ENCODE peak calls at places on chromosomes 16 and 17, in five cellular contexts. One of them, this sample, is unnamed.

GRCh38 chr17:34981538-34982241 is 1.4 kb downstream of the LIG3 start:
- DNase-seq in osteoblast: peak; percentile 64
- DNase-seq in right atrium auricular region: no peak
- DNase-seq in thoracic aorta: no peak
- DNase-seq in GM23338: no peak
- DNase-seq in this sample: no peak

GRCh38 chr16:86431540-86431939 is 78.8 kb upstream of the FOXF1 start:
- DNase-seq in right atrium auricular region: no peak
- DNase-seq in osteoblast: no peak
- DNase-seq in GM23338: peak; percentile 15
- DNase-seq in thoracic aorta: no peak
- DNase-seq in this sample: no peak

GRCh38 chr17:64938925-64939474 is 19.7 kb upstream of the LRRC37A3 start:
- DNase-seq in right atrium auricular region: no peak
- DNase-seq in osteoblast: peak; percentile 82
- DNase-seq in GM23338: peak; percentile 76
- DNase-seq in thoracic aorta: no peak
- DNase-seq in this sample: peak; percentile 17

GRCh38 chr17:45282683-45283644 is 21.1 kb upstream of the SPATA32 start:
- DNase-seq in thoracic aorta: no peak
- DNase-seq in GM23338: no peak
- DNase-seq in osteoblast: peak; percentile 89
- DNase-seq in right atrium auricular region: peak; percentile 76
- DNase-seq in this sample: no peak

GRCh38 chr17:42067371-42068180 is 17.2 kb upstream of the C17orf113 start:
- DNase-seq in osteoblast: peak; percentile 95
- DNase-seq in GM23338: peak; percentile 87
- DNase-seq in right atrium auricular region: peak; percentile 66
- DNase-seq in thoracic aorta: no peak
- DNase-seq in this sample: peak; percentile 62

GRCh38 chr17:39016193-39017153 is 49.3 kb upstream of the FBXO47 start:
- DNase-seq in thoracic aorta: no peak
- DNase-seq in osteoblast: no peak
- DNase-seq in GM23338: no peak
- DNase-seq in right atrium auricular region: no peak
- DNase-seq in this sample: peak; percentile 68

GRCh38 chr16:4477966-4478365 is 1.8 kb downstream of the HMOX2 start:
- DNase-seq in right atrium auricular region: no peak
- DNase-seq in thoracic aorta: no peak
- DNase-seq in osteoblast: peak; percentile 93
- DNase-seq in GM23338: peak; percentile 64
- DNase-seq in this sample: no peak

GRCh38 chr17:4953461-4953961 is 2.6 kb downstream of the ENO3 start:
- DNase-seq in thoracic aorta: no peak
- DNase-seq in GM23338: no peak
- DNase-seq in osteoblast: peak; percentile 99
- DNase-seq in right atrium auricular region: no peak
- DNase-seq in this sample: no peak

GRCh38 chr16:75029854-75030253 is 31.0 kb downstream of the ZNRF1 start:
- DNase-seq in thoracic aorta: no peak
- DNase-seq in right atrium auricular region: no peak
- DNase-seq in osteoblast: no peak
- DNase-seq in GM23338: no peak
- DNase-seq in this sample: no peak

GRCh38 chr17:47684535-47685193 is 9.3 kb upstream of the TBKBP1 start:
- DNase-seq in GM23338: no peak
- DNase-seq in right atrium auricular region: no peak
- DNase-seq in osteoblast: no peak
- DNase-seq in thoracic aorta: no peak
- DNase-seq in this sample: no peak

GRCh38 chr17:58318065-58318481 is 10.5 kb downstream of the TSPOAP1 start:
- DNase-seq in right atrium auricular region: no peak
- DNase-seq in thoracic aorta: no peak
- DNase-seq in GM23338: no peak
- DNase-seq in osteoblast: peak; percentile 74
- DNase-seq in this sample: no peak

GRCh38 chr16:89623511-89624232 is 10.2 kb downstream of the DPEP1 start:
- DNase-seq in thoracic aorta: no peak
- DNase-seq in GM23338: no peak
- DNase-seq in osteoblast: peak; percentile 92
- DNase-seq in right atrium auricular region: no peak
- DNase-seq in this sample: no peak

GRCh38 chr16:15502041-15502725 is 67.8 kb downstream of the BMERB1 start:
- DNase-seq in thoracic aorta: no peak
- DNase-seq in osteoblast: peak; percentile 96
- DNase-seq in right atrium auricular region: no peak
- DNase-seq in GM23338: peak; percentile 26
- DNase-seq in this sample: no peak

GRCh38 chr17:50272711-50273653 is 1.3 kb upstream of the TMEM92 start:
- DNase-seq in GM23338: peak; percentile 83
- DNase-seq in thoracic aorta: no peak
- DNase-seq in osteoblast: peak; percentile 95
- DNase-seq in right atrium auricular region: no peak
- DNase-seq in this sample: peak; percentile 60

GRCh38 chr16:21083729-21084268 is 66.8 kb downstream of the DNAH3 start:
- DNase-seq in thoracic aorta: peak; percentile 7
- DNase-seq in GM23338: peak; percentile 93
- DNase-seq in right atrium auricular region: peak; percentile 63
- DNase-seq in osteoblast: peak; percentile 84
- DNase-seq in this sample: peak; percentile 50

GRCh38 chr17:40664582-40665333 is at the start of gene KRT222:
- DNase-seq in GM23338: peak; percentile 47
- DNase-seq in right atrium auricular region: no peak
- DNase-seq in thoracic aorta: no peak
- DNase-seq in osteoblast: no peak
- DNase-seq in this sample: no peak

GRCh38 chr16:1775846-1776671 is 3.1 kb upstream of the MRPS34 start:
- DNase-seq in osteoblast: peak; percentile 85
- DNase-seq in right atrium auricular region: no peak
- DNase-seq in GM23338: no peak
- DNase-seq in thoracic aorta: no peak
- DNase-seq in this sample: no peak

GRCh38 chr17:52149626-52150025 is 8.9 kb downstream of the CA10 start:
- DNase-seq in GM23338: no peak
- DNase-seq in thoracic aorta: no peak
- DNase-seq in osteoblast: no peak
- DNase-seq in right atrium auricular region: no peak
- DNase-seq in this sample: no peak

GRCh38 chr17:13593021-13593751 is 8.5 kb downstream of the HS3ST3A1 start:
- DNase-seq in right atrium auricular region: no peak
- DNase-seq in thoracic aorta: no peak
- DNase-seq in GM23338: no peak
- DNase-seq in osteoblast: no peak
- DNase-seq in this sample: no peak

GRCh38 chr17:21360048-21360447 is 16.1 kb upstream of the KCNJ12 start:
- DNase-seq in thoracic aorta: no peak
- DNase-seq in osteoblast: no peak
- DNase-seq in GM23338: peak; percentile 45
- DNase-seq in right atrium auricular region: no peak
- DNase-seq in this sample: no peak

GRCh38 chr16:2022723-2023097 is 3.1 kb downstream of the NPW start:
- DNase-seq in thoracic aorta: no peak
- DNase-seq in right atrium auricular region: no peak
- DNase-seq in osteoblast: peak; percentile 98
- DNase-seq in GM23338: peak; percentile 82
- DNase-seq in this sample: no peak

DNA sequence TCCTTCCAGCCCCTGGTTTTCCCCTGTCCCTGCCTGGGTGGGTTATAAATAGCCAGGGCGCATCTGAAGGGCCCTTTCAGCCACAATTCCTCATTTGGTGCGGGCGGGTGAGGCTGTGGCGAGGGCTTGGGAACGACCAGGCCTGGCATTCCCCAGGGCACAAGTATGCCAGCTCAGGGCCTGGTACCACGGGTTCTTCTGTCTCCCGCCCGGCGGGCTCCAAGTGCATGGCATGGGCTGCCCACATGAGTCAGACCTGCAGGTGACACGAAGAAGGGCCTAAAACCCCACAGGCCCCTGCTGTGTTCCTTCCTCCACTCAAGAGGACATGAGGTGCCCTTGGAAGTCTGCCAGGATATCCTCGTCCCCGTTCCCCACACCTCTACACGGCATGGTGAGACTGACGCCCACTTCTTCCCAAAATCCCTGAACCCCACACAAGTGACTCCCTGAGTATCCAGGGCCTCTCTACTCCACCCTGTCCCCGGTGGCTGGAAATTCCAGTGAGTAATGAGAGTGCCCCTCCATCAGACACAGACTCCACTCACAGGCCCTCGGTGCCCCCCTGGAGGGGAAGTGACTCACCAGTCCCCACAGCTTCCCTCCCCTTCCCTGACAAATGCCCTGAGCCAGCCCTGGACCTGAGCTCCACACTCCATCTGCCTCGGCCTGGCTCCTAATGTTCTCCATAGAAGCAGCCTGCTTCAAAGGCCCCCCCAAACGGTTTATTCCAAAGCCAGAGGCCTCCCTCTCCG is 68.8 kb downstream of the ABR start:
- DNase-seq in osteoblast: peak; percentile 95
- DNase-seq in thoracic aorta: peak; percentile 92
- DNase-seq in GM23338: no peak
- DNase-seq in right atrium auricular region: peak; percentile 85
- DNase-seq in this sample: no peak
- H3K27ac ChIP-seq in osteoblast: peak overlapping the region; percentile 86
- H3K27ac ChIP-seq in thoracic aorta: peak overlapping the region; percentile 97
- H3K27ac ChIP-seq in GM23338: no peak overlapping the region
- H3K27ac ChIP-seq in right atrium auricular region: peak overlapping the region; percentile 95
- H3K27ac ChIP-seq in this sample: no peak overlapping the region

DNA sequence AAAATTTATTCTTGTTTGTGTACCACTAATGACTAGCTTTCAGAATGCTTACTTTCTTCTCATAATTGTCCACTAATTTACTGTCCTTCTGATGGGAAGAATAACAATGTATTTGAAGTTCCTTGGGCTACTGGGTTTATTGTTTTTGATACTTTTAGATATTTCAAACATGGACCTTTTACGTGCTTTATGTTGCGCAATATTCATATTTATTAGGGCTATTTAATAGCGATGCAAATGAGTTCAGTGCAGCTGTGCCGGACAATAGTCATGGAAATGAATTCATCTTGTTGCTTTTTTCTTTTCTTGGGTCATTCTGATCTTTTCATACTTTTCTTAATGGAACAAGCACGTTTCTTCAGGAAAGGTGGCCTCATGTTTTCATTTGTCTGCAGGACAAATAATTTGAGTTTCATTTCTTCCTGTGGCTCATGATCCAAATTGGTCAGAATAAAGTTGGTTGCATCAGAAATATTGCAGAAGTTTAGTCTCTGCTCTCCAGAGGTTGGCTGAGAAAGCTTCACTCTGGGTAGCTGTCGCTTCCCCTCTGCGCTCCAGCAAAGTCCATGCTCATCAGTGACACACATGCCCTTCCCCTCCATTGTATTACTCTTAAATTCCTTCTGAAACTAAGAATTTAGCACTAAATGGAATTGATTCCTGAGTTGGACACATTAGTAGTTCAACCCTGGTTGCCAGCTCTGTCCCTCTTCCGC is 128.8 kb downstream of the PRKCA start:
- DNase-seq in thoracic aorta: no peak
- DNase-seq in GM23338: no peak
- DNase-seq in right atrium auricular region: no peak
- DNase-seq in osteoblast: no peak
- DNase-seq in this sample: no peak
- H3K4me1 ChIP-seq in thoracic aorta: peaks cover 16% of the 10 kb centered on the region
- H3K4me1 ChIP-seq in GM23338: peaks cover under 1% of the 10 kb centered on the region
- H3K4me1 ChIP-seq in right atrium auricular region: no peaks in the 10 kb centered on the region
- H3K4me1 ChIP-seq in osteoblast: peaks cover 20% of the 10 kb centered on the region
- H3K4me1 ChIP-seq in this sample: peaks cover 39% of the 10 kb centered on the region

DNA sequence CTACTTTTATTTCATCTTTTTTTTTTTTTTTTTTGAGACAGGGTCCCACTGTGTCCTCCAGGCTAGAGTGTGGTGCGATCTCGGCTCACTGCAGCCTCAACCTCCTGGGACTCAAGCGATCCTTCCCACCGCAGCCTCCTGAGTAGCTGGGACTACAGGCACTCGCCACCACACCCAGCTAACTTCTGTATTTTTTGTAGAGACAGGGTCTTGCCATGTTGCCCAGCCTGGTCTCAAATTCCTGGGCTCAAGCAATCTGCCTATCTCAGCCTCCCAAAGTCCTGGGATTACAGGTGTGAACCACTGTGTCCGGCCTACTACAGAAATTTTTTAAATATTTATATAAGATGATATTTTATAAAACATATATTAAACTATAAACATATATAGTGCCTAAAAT is 4.8 kb downstream of the MYO18A start:
- DNase-seq in osteoblast: no peak
- DNase-seq in right atrium auricular region: no peak
- DNase-seq in thoracic aorta: no peak
- DNase-seq in GM23338: no peak
- DNase-seq in this sample: no peak
- H3K27ac ChIP-seq in osteoblast: no peak overlapping the region
- H3K27ac ChIP-seq in right atrium auricular region: no peak overlapping the region
- H3K27ac ChIP-seq in thoracic aorta: no peak overlapping the region
- H3K27ac ChIP-seq in GM23338: no peak overlapping the region
- H3K27ac ChIP-seq in this sample: no peak overlapping the region

GRCh38 chr16:81455720-81456494 is 11.3 kb downstream of the CMIP start:
- DNase-seq in thoracic aorta: no peak
- DNase-seq in right atrium auricular region: no peak
- DNase-seq in GM23338: no peak
- DNase-seq in osteoblast: no peak
- DNase-seq in this sample: no peak
- H3K4me1 ChIP-seq in thoracic aorta: no peaks in the 10 kb centered on the region
- H3K4me1 ChIP-seq in right atrium auricular region: no peaks in the 10 kb centered on the region
- H3K4me1 ChIP-seq in GM23338: peaks cover 25% of the 10 kb centered on the region
- H3K4me1 ChIP-seq in osteoblast: peaks cover 11% of the 10 kb centered on the region
- H3K4me1 ChIP-seq in this sample: peaks cover 25% of the 10 kb centered on the region

GRCh38 chr17:43982171-43982570 is 22.3 kb upstream of the NAGS start:
- DNase-seq in osteoblast: no peak
- DNase-seq in thoracic aorta: no peak
- DNase-seq in GM23338: no peak
- DNase-seq in right atrium auricular region: no peak
- DNase-seq in this sample: no peak

GRCh38 chr17:43986225-43986981 is 18.0 kb upstream of the NAGS start:
- DNase-seq in right atrium auricular region: no peak
- DNase-seq in osteoblast: no peak
- DNase-seq in GM23338: no peak
- DNase-seq in thoracic aorta: no peak
- DNase-seq in this sample: no peak

GRCh38 chr17:43983515-43984411 is 20.7 kb upstream of the NAGS start:
- DNase-seq in GM23338: peak; percentile 80
- DNase-seq in osteoblast: no peak
- DNase-seq in right atrium auricular region: no peak
- DNase-seq in thoracic aorta: no peak
- DNase-seq in this sample: no peak

GRCh38 chr17:43984521-43984920 is 19.9 kb upstream of the NAGS start:
- DNase-seq in thoracic aorta: no peak
- DNase-seq in GM23338: peak; percentile 49
- DNase-seq in osteoblast: no peak
- DNase-seq in right atrium auricular region: no peak
- DNase-seq in this sample: no peak

DNA sequence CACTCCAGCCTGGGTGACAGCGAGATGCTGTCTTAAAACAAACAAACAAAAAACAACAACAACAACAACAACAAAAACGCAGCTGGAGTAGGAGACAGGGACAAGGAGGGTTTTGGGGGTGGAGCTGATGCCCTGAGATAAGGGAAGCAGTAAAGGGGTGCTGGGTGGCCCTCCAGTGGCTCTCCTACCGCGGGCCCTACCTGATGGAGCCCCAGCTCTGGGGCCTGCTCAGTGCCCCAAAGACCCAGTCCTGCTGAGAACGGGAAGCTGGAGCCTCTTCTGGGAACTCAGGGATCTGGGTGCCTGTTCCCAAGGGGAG is 21.3 kb upstream of the NAGS start:
- DNase-seq in GM23338: no peak
- DNase-seq in thoracic aorta: no peak
- DNase-seq in right atrium auricular region: no peak
- DNase-seq in osteoblast: no peak
- DNase-seq in this sample: no peak
- H3K27ac ChIP-seq in GM23338: no peak overlapping the region
- H3K27ac ChIP-seq in thoracic aorta: no peak overlapping the region
- H3K27ac ChIP-seq in right atrium auricular region: no peak overlapping the region
- H3K27ac ChIP-seq in osteoblast: no peak overlapping the region
- H3K27ac ChIP-seq in this sample: no peak overlapping the region

This sample was measured in CD8-positive, alpha-beta memory T cell.